ENCODE peak calls at places on chromosomes 6 and 20, in four cellular contexts. L is HTR-8/SVneo, P is neural progenitor cell, S is left ventricle myocardium superior. B is an unnamed sample.

GRCh38 chr6:153090241-153090930 is 40.7 kb downstream of the RGS17 start:
- DNase-seq in L (no peak), P (no peak), S (no peak), B (peak)

GRCh38 chr20:47165376-47165865 is 191.1 kb downstream of the ZMYND8 start:
- DNase-seq in L (no peak), P (no peak), S (no peak), B (no peak)

GRCh38 chr6:105985816-105986632 is 100.1 kb upstream of the PRDM1 start:
- DNase-seq in L (no peak), P (peak), S (peak), B (no peak)

GRCh38 chr6:17389274-17389847 is 4.0 kb upstream of the CAP2 start:
- DNase-seq in L (no peak), P (no peak), S (no peak), B (no peak)

GRCh38 chr6:99186417-99186816 is 163.1 kb downstream of the FAXC start:
- DNase-seq in L (no peak), P (no peak), S (no peak), B (no peak)

GRCh38 chr6:168149015-168149414 is 70.0 kb upstream of the FRMD1 start:
- DNase-seq in L (no peak), P (no peak), S (no peak), B (no peak)

GRCh38 chr6:12595161-12595792 is 121.3 kb upstream of the PHACTR1 start:
- DNase-seq in L (no peak), P (no peak), S (no peak), B (peak)

GRCh38 chr6:5422321-5422915 is 161.1 kb downstream of the FARS2 start:
- DNase-seq in L (peak), P (peak), S (no peak), B (no peak)

GRCh38 chr6:3894535-3895302 is 45.5 kb downstream of the FAM50B start:
- DNase-seq in L (no peak), P (no peak), S (no peak), B (no peak)

B was measured in retinal pigment epithelial cell.